ENCODE peak calls at places on chromosomes 4 and X, in seven cellular contexts. L is posterior vena cava, Q is NCI-H510A treated with DMSO at 0.1 percent for 48 hours, B is SW480, G is NCI-H1092, I is GM12878, C is caudate nucleus. M is an unnamed sample.

GRCh38 chr4:68987007-68987406 is 35.4 kb upstream of the UGT2A3 start:
- DNase-seq in C (no peak), Q (no peak), G (no peak), B (no peak), L (no peak), I (peak; percentile 12), M (no peak)

GRCh38 chr4:94976371-94977011 is 218.7 kb downstream of the BMPR1B start:
- DNase-seq in I (no peak), B (no peak), G (no peak), L (no peak), Q (no peak), C (no peak), M (no peak)

GRCh38 chr4:23759066-23759465 is 130.8 kb downstream of the PPARGC1A start:
- DNase-seq in I (no peak), L (no peak), C (no peak), B (no peak), G (no peak), Q (no peak), M (no peak)

GRCh38 chr4:105560488-105560887 is 8.1 kb downstream of the ARHGEF38 start:
- DNase-seq in L (no peak), I (no peak), C (no peak), G (no peak), Q (no peak), B (no peak), M (no peak)

GRCh38 chrX:74925210-74926088 is at the start of gene NEXMIF:
- DNase-seq in B (no peak), Q (peak; percentile 72), G (peak; percentile 65), I (no peak), C (no peak), L (no peak), M (peak; percentile 65)

GRCh38 chrX:71228063-71228642 is 5.1 kb downstream of the GJB1 start:
- DNase-seq in I (no peak), C (no peak), Q (no peak), L (no peak), B (no peak), G (no peak), M (no peak)

GRCh38 chr4:139176299-139177048 is 544 bp downstream of the ELF2 start:
- DNase-seq in Q (peak; percentile 64), L (peak; percentile 96), C (peak; percentile 57), G (peak; percentile 60), B (peak; percentile 78), I (no peak), M (peak; percentile 92)

GRCh38 chrX:134520860-134521390 is 61.0 kb downstream of the HPRT1 start:
- DNase-seq in L (no peak), Q (peak; percentile 49), G (peak; percentile 32), I (no peak), C (no peak), B (peak; percentile 71), M (no peak)

GRCh38 chrX:25083661-25084060 is 67.9 kb upstream of the ARX start:
- DNase-seq in C (peak; percentile 1), L (no peak), B (peak; percentile 43), I (no peak), Q (no peak), G (no peak), M (no peak)

GRCh38 chr4:88584471-88584900 is 7.8 kb upstream of the HERC3 start:
- DNase-seq in I (no peak), L (no peak), C (no peak), G (no peak), Q (no peak), B (no peak), M (no peak)

GRCh38 chrX:39144323-39144722 is 343.1 kb downstream of the MID1IP1 start:
- DNase-seq in I (no peak), C (no peak), B (no peak), Q (no peak), G (no peak), L (no peak), M (no peak)

GRCh38 chr4:162644346-162644745 is 480.5 kb upstream of the FSTL5 start:
- DNase-seq in B (no peak), C (no peak), L (no peak), I (no peak), Q (no peak), G (no peak), M (no peak)

GRCh38 chr4:77911842-77912450 is 49.3 kb downstream of the MRPL1 start:
- DNase-seq in G (no peak), I (peak; percentile 11), B (no peak), Q (no peak), C (no peak), L (no peak), M (no peak)

GRCh38 chrX:68868316-68868715 is 39.5 kb downstream of the EFNB1 start:
- DNase-seq in Q (no peak), G (no peak), B (no peak), L (no peak), C (no peak), I (no peak), M (no peak)

GRCh38 chr4:97866821-97867556 is 276.3 kb downstream of the STPG2 start:
- DNase-seq in B (no peak), I (no peak), C (no peak), Q (no peak), G (no peak), L (no peak), M (no peak)

GRCh38 chr4:164221631-164222030 is 532.3 kb upstream of the SMIM31 start:
- DNase-seq in I (no peak), Q (no peak), L (no peak), B (no peak), C (no peak), G (no peak), M (no peak)

GRCh38 chr4:3385719-3386440 is 55.9 kb upstream of the HGFAC start:
- DNase-seq in Q (no peak), G (no peak), I (no peak), C (no peak), L (no peak), B (no peak), M (peak; percentile 48)

GRCh38 chrX:56281789-56282188 is 49.6 kb downstream of the KLF8 start:
- DNase-seq in G (no peak), L (no peak), Q (no peak), C (no peak), B (peak; percentile 38), I (no peak), M (no peak)

GRCh38 chrX:74705269-74705668 is 90.8 kb upstream of the RLIM start:
- DNase-seq in C (no peak), L (no peak), B (no peak), G (no peak), I (no peak), Q (no peak), M (no peak)

GRCh38 chr4:26083987-26084386 is 170.0 kb downstream of the SMIM20 start:
- DNase-seq in I (peak; percentile 67), C (no peak), Q (no peak), L (no peak), B (peak; percentile 76), G (no peak), M (peak; percentile 78)

GRCh38 chr4:174394915-174395314 is 111.2 kb downstream of the CEP44 start:
- DNase-seq in Q (no peak), C (no peak), B (no peak), I (no peak), L (no peak), G (no peak), M (no peak)

GRCh38 chr4:156329779-156330178 is 376.1 kb upstream of the CTSO start:
- DNase-seq in B (no peak), L (no peak), G (no peak), C (no peak), I (no peak), Q (no peak), M (no peak)

GRCh38 chrX:68490644-68491043 is 8.2 kb upstream of the YIPF6 start:
- DNase-seq in L (no peak), G (no peak), C (no peak), B (peak; percentile 39), Q (peak; percentile 16), I (no peak), M (no peak)

GRCh38 chrX:42797646-42798045 is 19.7 kb upstream of the PPP1R2C start:
- DNase-seq in G (no peak), B (peak; percentile 25), Q (no peak), C (no peak), L (no peak), I (no peak), M (no peak)

GRCh38 chr4:83334425-83335241 is at the start of gene HPSE:
- DNase-seq in L (peak; percentile 93), I (no peak), C (no peak), G (peak; percentile 53), B (peak; percentile 59), Q (peak; percentile 94), M (peak; percentile 87)

GRCh38 chrX:53284684-53285447 is 3.5 kb upstream of the IQSEC2 start:
- DNase-seq in I (peak; percentile 8), Q (peak; percentile 38), G (peak; percentile 59), B (peak; percentile 34), C (no peak), L (peak; percentile 88), M (peak; percentile 83)

GRCh38 chr4:76539979-76540378 is 105.0 kb downstream of the SHROOM3 start:
- DNase-seq in Q (no peak), B (no peak), I (no peak), G (no peak), L (no peak), C (no peak), M (no peak)

GRCh38 chr4:72448231-72448630 is 120.8 kb downstream of the ADAMTS3 start:
- DNase-seq in C (no peak), L (no peak), G (no peak), I (no peak), B (no peak), Q (no peak), M (no peak)

GRCh38 chr4:185665655-185666054 is 130.3 kb upstream of the PDLIM3 start:
- DNase-seq in C (no peak), L (no peak), I (no peak), G (no peak), Q (no peak), B (no peak), M (no peak)

GRCh38 chr4:2798399-2799301 is 5.8 kb downstream of the SH3BP2 start:
- DNase-seq in L (peak; percentile 92), Q (no peak), B (peak; percentile 63), I (no peak), C (no peak), G (peak; percentile 77), M (peak; percentile 83)